ENCODE peak calls at places on chromosomes 1 and 21, in eight cellular contexts. M is RWPE1, F is GM13977, P is GOT3, X is left cardiac atrium, Y is pulmonary artery endothelial cell, N is thoracic aorta, B is NCI-H446 treated with DMSO at 0.1 percent for 48 hours. J is an unnamed sample.

GRCh38 chr1:246333855-246334254 is 173.2 kb downstream of the SMYD3 start:
- DNase-seq in F (no peak), P (no peak), M (no peak), Y (no peak), N (no peak), B (no peak), X (no peak), J (no peak)

GRCh38 chr1:55257958-55258357 is 42.8 kb upstream of the USP24 start:
- DNase-seq in N (no peak), F (peak), X (no peak), Y (no peak), P (no peak), M (no peak), B (no peak), J (no peak)

GRCh38 chr1:4379451-4380175 is 274.8 kb upstream of the AJAP1 start:
- DNase-seq in N (no peak), M (no peak), F (no peak), X (no peak), P (no peak), B (no peak), Y (no peak), J (no peak)

GRCh38 chr1:92784051-92784638 is 763 bp downstream of the EVI5 start:
- DNase-seq in B (no peak), P (no peak), F (peak), X (no peak), N (no peak), Y (no peak), M (peak), J (no peak)

GRCh38 chr1:109369167-109369746 is 28.5 kb downstream of the SORT1 start:
- DNase-seq in M (no peak), P (no peak), N (no peak), X (no peak), F (no peak), B (no peak), Y (no peak), J (no peak)

GRCh38 chr1:234709473-234710279 is 99.7 kb upstream of the IRF2BP2 start:
- DNase-seq in N (no peak), F (no peak), X (no peak), M (no peak), B (no peak), P (no peak), Y (no peak), J (no peak)

GRCh38 chr1:201026234-201026633 is 2.7 kb upstream of the KIF21B start:
- DNase-seq in X (no peak), P (no peak), B (no peak), Y (no peak), N (no peak), M (no peak), F (no peak), J (no peak)

GRCh38 chr1:20660363-20661234 is 570 bp downstream of the DDOST start:
- DNase-seq in M (peak), F (no peak), N (no peak), P (no peak), B (no peak), Y (no peak), X (no peak), J (no peak)

GRCh38 chr1:228920791-228921190 is 185.5 kb downstream of the RHOU start:
- DNase-seq in B (no peak), N (no peak), Y (no peak), M (no peak), P (no peak), X (no peak), F (no peak), J (no peak)

GRCh38 chr1:1281533-1282321 is 1.5 kb downstream of the SCNN1D start:
- DNase-seq in Y (peak), P (no peak), X (peak), F (no peak), N (no peak), B (no peak), M (no peak), J (no peak)

GRCh38 chr1:35062518-35063196 is 16.5 kb upstream of the ZMYM1 start:
- DNase-seq in Y (peak), B (no peak), P (no peak), F (no peak), N (no peak), M (no peak), X (no peak), J (peak)

GRCh38 chr1:213925783-213926182 is 62.0 kb upstream of the PROX1 start:
- DNase-seq in F (no peak), Y (no peak), N (no peak), X (no peak), M (no peak), P (no peak), B (no peak), J (no peak)

GRCh38 chr1:115462677-115463076 is 124.6 kb upstream of the NGF start:
- DNase-seq in X (no peak), P (no peak), Y (no peak), N (no peak), M (no peak), B (no peak), F (no peak), J (no peak)

GRCh38 chr21:25171438-25171837 is 435.8 kb downstream of the MRPL39 start:
- DNase-seq in M (peak), P (no peak), F (no peak), Y (no peak), B (no peak), N (no peak), X (no peak), J (no peak)

GRCh38 chr1:155801149-155801548 is 55.9 kb downstream of the GON4L start:
- DNase-seq in X (no peak), N (no peak), P (no peak), B (no peak), Y (no peak), F (no peak), M (peak), J (no peak)

GRCh38 chr1:93164816-93165215 is 15.4 kb downstream of the TMED5 start:
- DNase-seq in P (no peak), B (no peak), X (no peak), Y (no peak), M (no peak), F (no peak), N (no peak), J (no peak)

GRCh38 chr1:184387069-184387870 is 441 bp downstream of the C1orf21 start:
- DNase-seq in N (peak), F (peak), Y (no peak), B (no peak), P (no peak), X (peak), M (no peak), J (no peak)

GRCh38 chr1:64911326-64911725 is 55.0 kb downstream of the JAK1 start:
- DNase-seq in B (no peak), X (no peak), N (no peak), Y (no peak), P (no peak), F (no peak), M (no peak), J (no peak)

GRCh38 chr1:77948841-77949424 is 29.9 kb downstream of the FUBP1 start:
- DNase-seq in P (no peak), N (no peak), B (no peak), M (no peak), F (no peak), X (no peak), Y (peak), J (no peak)

GRCh38 chr1:18183477-18183974 is 75.9 kb downstream of the IGSF21 start:
- DNase-seq in Y (no peak), X (no peak), P (no peak), F (no peak), M (no peak), B (no peak), N (no peak), J (no peak)

J was measured in glomerular endothelial cell.